ENCODE peak calls at places on chromosomes 2 and 18, in seven cellular contexts. E is mesendoderm, S is AG04450, W is astrocyte of the spinal cord, G is stomach, O is GM06990, Y is hepatocyte. D is an unnamed sample.
A peak's percentile ranks its signal among the peaks of the same experiment; 100 is the strongest.

GRCh38 chr2:218003994-218004419 is 1.2 kb upstream of the TNS1 start:
- DNase-seq in Y (peak; percentile 68), E (no peak), W (peak; percentile 79), S (peak; percentile 43), G (peak; percentile 43), O (no peak), D (peak; percentile 57)

GRCh38 chr2:165791811-165792454 is 2.1 kb downstream of the GALNT3 start:
- DNase-seq in O (no peak), S (no peak), E (peak; percentile 57), Y (no peak), W (peak; percentile 59), G (no peak), D (no peak)

GRCh38 chr18:21134895-21135294 is 23.3 kb upstream of the ROCK1 start:
- DNase-seq in G (no peak), O (no peak), E (no peak), Y (no peak), S (no peak), W (no peak), D (no peak)

GRCh38 chr2:226873051-226873620 is 37.3 kb downstream of the RHBDD1 start:
- DNase-seq in S (no peak), Y (no peak), G (no peak), O (peak; percentile 16), E (no peak), W (peak; percentile 38), D (no peak)

GRCh38 chr2:218569661-218570500 is 1.2 kb downstream of the CNOT9 start:
- DNase-seq in E (peak; percentile 55), O (peak; percentile 15), W (peak; percentile 55), G (peak; percentile 40), Y (peak; percentile 57), S (no peak), D (peak; percentile 29)

GRCh38 chr2:56263876-56264275 is 80.1 kb downstream of the CCDC85A start:
- DNase-seq in O (no peak), E (no peak), S (no peak), Y (no peak), W (no peak), G (no peak), D (no peak)

GRCh38 chr2:212384027-212384426 is 154.6 kb downstream of the ERBB4 start:
- DNase-seq in Y (no peak), O (no peak), W (no peak), G (no peak), E (no peak), S (no peak), D (no peak)

GRCh38 chr2:177783091-177783490 is 289.5 kb downstream of the PDE11A start:
- DNase-seq in O (no peak), Y (no peak), E (no peak), W (no peak), S (no peak), G (no peak), D (no peak)

GRCh38 chr2:72144412-72144745 is 3.3 kb downstream of the CYP26B1 start:
- DNase-seq in W (no peak), S (no peak), E (no peak), O (no peak), Y (no peak), G (peak; percentile 25), D (no peak)

GRCh38 chr2:219078126-219078525 is 17.4 kb upstream of the IHH start:
- DNase-seq in Y (no peak), G (no peak), S (no peak), O (no peak), E (no peak), W (no peak), D (no peak)

GRCh38 chr2:222866358-222866960 is 5.6 kb downstream of the ACSL3 start:
- DNase-seq in O (peak; percentile 16), G (no peak), Y (no peak), E (no peak), S (no peak), W (no peak), D (peak; percentile 31)

GRCh38 chr2:241620419-241620769 is 16.6 kb downstream of the THAP4 start:
- DNase-seq in W (peak; percentile 10), G (no peak), Y (no peak), S (no peak), E (no peak), O (no peak), D (no peak)

GRCh38 chr18:8706981-8707940 is 1.9 kb downstream of the MTCL1 start:
- DNase-seq in E (peak; percentile 90), O (no peak), S (no peak), G (peak; percentile 59), W (peak; percentile 79), Y (peak; percentile 78), D (no peak)
- H3K4me3 ChIP-seq in E (peak overlapping the region; percentile 62), O (no peak overlapping the region), S (peak overlapping the region; percentile 82), G (peak overlapping the region; percentile 77), W (peak overlapping the region; percentile 63), Y (peak overlapping the region; percentile 73), D (peak overlapping the region; percentile 54)

GRCh38 chr2:47696478-47696831 is 86.5 kb upstream of the MSH6 start:
- DNase-seq in W (no peak), G (no peak), S (no peak), O (no peak), E (no peak), Y (no peak), D (no peak)

GRCh38 chr2:47695800-47696477 is 87.0 kb upstream of the MSH6 start:
- DNase-seq in S (no peak), W (no peak), Y (no peak), E (peak; percentile 73), O (no peak), G (no peak), D (no peak)

GRCh38 chr2:47699533-47700215 is 83.3 kb upstream of the MSH6 start:
- DNase-seq in Y (no peak), O (no peak), S (no peak), G (no peak), W (no peak), E (no peak), D (no peak)

GRCh38 chr2:47697000-47697601 is 85.8 kb upstream of the MSH6 start:
- DNase-seq in E (peak; percentile 48), Y (no peak), G (no peak), W (no peak), S (no peak), O (no peak), D (no peak)
- H3K4me3 ChIP-seq in E (no peak overlapping the region), Y (no peak overlapping the region), G (no peak overlapping the region), W (no peak overlapping the region), S (no peak overlapping the region), O (no peak overlapping the region), D (no peak overlapping the region)

GRCh38 chr2:230955163-230955779 is 30.2 kb upstream of the GPR55 start:
- DNase-seq in G (no peak), W (no peak), Y (no peak), S (no peak), E (no peak), O (no peak), D (no peak)

GRCh38 chr2:230954738-230955137 is 29.7 kb upstream of the GPR55 start:
- DNase-seq in Y (no peak), W (no peak), E (no peak), S (no peak), O (no peak), G (no peak), D (no peak)

GRCh38 chr2:230957756-230958391 is 32.8 kb upstream of the GPR55 start:
- DNase-seq in S (no peak), W (no peak), G (no peak), Y (no peak), O (no peak), E (no peak), D (no peak)

GRCh38 chr2:230958803-230959756 is 34.0 kb upstream of the GPR55 start:
- DNase-seq in S (no peak), W (no peak), G (no peak), Y (no peak), E (no peak), O (no peak), D (peak; percentile 45)

DNA sequence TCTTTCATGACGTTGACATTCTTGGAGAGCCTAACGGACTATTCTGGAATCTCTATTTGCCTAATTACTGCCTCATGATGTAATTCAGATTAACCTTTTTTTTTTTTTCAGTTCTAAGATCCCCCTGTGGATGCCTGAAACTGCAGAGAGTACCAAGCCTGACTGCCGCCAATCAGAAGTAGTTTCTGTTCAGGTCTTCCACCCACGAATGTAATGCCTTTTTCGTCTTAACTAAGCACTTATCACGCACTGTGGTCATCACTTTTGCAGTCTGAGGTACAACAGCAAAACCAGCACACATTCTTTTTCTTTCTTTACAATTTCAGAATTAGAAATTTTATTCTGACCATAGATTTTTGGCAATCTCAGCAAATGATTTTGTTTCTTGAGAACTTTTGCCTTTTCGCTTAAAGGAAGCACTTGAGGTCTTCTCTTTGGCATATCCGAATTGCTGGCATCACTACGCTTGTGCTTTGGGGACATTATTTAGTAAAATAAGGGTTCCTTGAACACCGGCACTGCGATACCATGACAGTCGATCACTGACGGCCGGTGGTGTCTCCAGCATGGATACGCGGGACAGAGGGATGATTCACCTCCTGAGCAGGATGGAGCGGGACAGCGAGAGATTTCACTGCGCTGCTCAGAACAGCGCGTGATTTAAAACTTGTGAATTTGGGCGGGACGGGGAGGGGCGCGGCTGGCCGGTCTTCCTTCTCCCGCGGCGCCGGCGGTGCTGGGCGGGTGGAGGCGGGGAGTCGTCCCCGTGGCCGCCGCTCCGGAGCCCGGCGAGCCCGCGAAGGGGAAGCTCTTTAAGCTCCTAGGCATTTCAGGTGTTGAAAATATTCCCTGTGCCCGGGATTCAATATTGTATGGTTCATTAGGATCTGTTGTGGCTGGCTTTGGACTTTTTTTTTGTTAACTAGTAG is 32.0 kb upstream of the GPR55 start:
- DNase-seq in G (peak; percentile 46), W (peak; percentile 54), Y (peak; percentile 73), E (peak; percentile 90), O (peak; percentile 75), S (no peak), D (peak; percentile 78)
- H3K4me3 ChIP-seq in G (peak overlapping the region; percentile 45), W (peak overlapping the region; percentile 46), Y (peak overlapping the region; percentile 29), E (no peak overlapping the region), O (peak overlapping the region; percentile 58), S (peak overlapping the region; percentile 50), D (peak overlapping the region; percentile 15)

GRCh38 chr18:12305930-12306629 is 2.0 kb upstream of the TUBB6 start:
- DNase-seq in E (peak; percentile 69), O (no peak), S (no peak), G (no peak), W (no peak), Y (no peak), D (no peak)

GRCh38 chr18:12307251-12307736 is 747 bp upstream of the TUBB6 start:
- DNase-seq in E (peak; percentile 71), O (no peak), Y (peak; percentile 65), G (no peak), S (no peak), W (peak; percentile 78), D (peak; percentile 38)

GRCh38 chr18:12306752-12307151 is 1.3 kb upstream of the TUBB6 start:
- DNase-seq in G (no peak), E (no peak), W (no peak), O (no peak), S (no peak), Y (no peak), D (no peak)

GRCh38 chr18:12304351-12305210 is 3.5 kb upstream of the TUBB6 start:
- DNase-seq in Y (no peak), E (no peak), O (no peak), G (peak; percentile 58), S (peak; percentile 51), W (no peak), D (no peak)

DNA sequence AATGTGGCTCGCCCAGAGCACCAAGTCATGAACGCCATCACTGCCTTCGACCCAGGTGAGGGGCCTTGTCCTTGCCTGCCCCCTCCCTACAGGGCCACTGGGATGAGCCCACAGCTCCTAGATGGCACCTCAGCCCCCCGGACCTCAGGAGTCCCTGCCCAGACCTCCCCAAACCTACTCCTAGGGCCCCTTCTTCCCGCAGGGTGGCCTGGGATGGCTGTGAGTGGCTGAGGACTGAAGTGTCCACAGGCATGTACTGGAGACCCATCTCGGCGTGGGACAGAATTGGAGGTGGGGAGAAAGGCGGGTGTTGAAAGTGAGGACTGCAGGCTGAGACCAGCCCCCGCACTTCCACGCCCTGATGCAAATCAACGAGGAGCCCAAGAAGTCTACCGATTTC is 2.8 kb upstream of the TUBB6 start:
- DNase-seq in E (no peak), W (no peak), O (no peak), S (no peak), G (no peak), Y (no peak), D (no peak)
- H3K4me3 ChIP-seq in E (no peak overlapping the region), W (no peak overlapping the region), O (no peak overlapping the region), S (no peak overlapping the region), G (no peak overlapping the region), Y (no peak overlapping the region), D (no peak overlapping the region)